ENCODE peak calls at places on chromosomes 12 and 14, in seven cellular contexts. G is stimulated activated naive B cell treated with anti-CD40 and anti-IgM and Interleukin-4, amounts not matched to agents 10 μg/mL and 1 μg/mL and 100 μg/mL, for 72 hours; V is stimulated activated CD4-positive, alpha-beta T cell treated with anti-CD3 and anti-CD28 coated beads, Interleukin-12 subunit alpha, Interleukin-12 subunit beta, amount 100 ng/mL, for 48 hours; W is trophoblast cell; P is right cardiac atrium; B is caudate nucleus; K is heart right ventricle. L is an unnamed sample.

GRCh38 chr12:50220357-50221061 is 53.3 kb upstream of the CERS5 start:
- DNase-seq in G (no peak), V (peak; percentile 44), W (peak; percentile 79), P (no peak), B (no peak), K (no peak), L (peak; percentile 72)

GRCh38 chr14:76396714-76397187 is 20.8 kb downstream of the ESRRB start:
- DNase-seq in G (no peak), V (no peak), W (no peak), P (no peak), B (no peak), K (no peak), L (no peak)

GRCh38 chr12:3882896-3883564 is 9.8 kb upstream of the PARP11 start:
- DNase-seq in G (no peak), V (no peak), W (no peak), P (no peak), B (no peak), K (no peak), L (peak; percentile 75)

GRCh38 chr12:118773956-118774723 is 207.2 kb upstream of the SRRM4 start:
- DNase-seq in G (no peak), V (no peak), W (no peak), P (no peak), B (peak; percentile 5), K (no peak), L (no peak)

GRCh38 chr12:112419269-112420133 is 754 bp downstream of the PTPN11 start:
- DNase-seq in G (no peak), V (peak; percentile 28), W (peak; percentile 92), P (peak; percentile 81), B (no peak), K (peak; percentile 65), L (peak; percentile 73)

GRCh38 chr14:57848353-57848752 is 17.5 kb downstream of the SLC35F4 start:
- DNase-seq in G (no peak), V (no peak), W (no peak), P (no peak), B (no peak), K (no peak), L (no peak)

GRCh38 chr14:69398053-69398817 is at the start of the genes ERH and SLC39A9:
- DNase-seq in G (peak; percentile 91), V (peak; percentile 81), W (peak; percentile 99), P (peak; percentile 98), B (peak; percentile 73), K (peak; percentile 97), L (peak; percentile 96)

GRCh38 chr12:131904346-131904745 is 9.9 kb downstream of the ULK1 start:
- DNase-seq in G (no peak), V (no peak), W (no peak), P (peak; percentile 37), B (no peak), K (no peak), L (no peak)

GRCh38 chr12:91562476-91562875 is 379.9 kb upstream of the DCN start:
- DNase-seq in G (no peak), V (no peak), W (no peak), P (no peak), B (no peak), K (no peak), L (peak; percentile 49)

GRCh38 chr12:123267991-123268843 is 3.4 kb downstream of the CDK2AP1 start:
- DNase-seq in G (no peak), V (no peak), W (no peak), P (peak; percentile 77), B (peak; percentile 43), K (peak; percentile 35), L (no peak)

GRCh38 chr12:26149963-26150362 is 25.1 kb upstream of the BHLHE41 start:
- DNase-seq in G (no peak), V (no peak), W (no peak), P (no peak), B (no peak), K (no peak), L (no peak)

GRCh38 chr12:96425973-96426372 is 25.7 kb upstream of the CDK17 start:
- DNase-seq in G (no peak), V (no peak), W (no peak), P (no peak), B (no peak), K (no peak), L (no peak)

GRCh38 chr14:55794655-55795583 is 214.9 kb downstream of the KTN1 start:
- DNase-seq in G (no peak), V (no peak), W (peak; percentile 70), P (no peak), B (no peak), K (no peak), L (peak; percentile 5)